ENCODE peak calls at places on chromosome 20, in nine cellular contexts. One of them, this sample, is unnamed.

GRCh38 chr20:62792182-62792939 is 3.9 kb upstream of the MRGBP start:
- DNase-seq in OCI-LY7: no peak
- DNase-seq in right lobe of liver: no peak
- DNase-seq in NCI-H510A treated with DMSO at 0.1 percent for 48 hours: no peak
- DNase-seq in hypothalamus: no peak
- DNase-seq in MV-4-11: no peak
- DNase-seq in endothelial cell of umbilical vein: no peak
- DNase-seq in NCI-H2081 treated with DMSO at 0.1 percent for 48 hours: no peak
- DNase-seq in NCI-H1092 treated with DMSO at 0.1 percent for 48 hours: no peak
- DNase-seq in this sample: no peak

GRCh38 chr20:50129662-50130345 is 16.9 kb upstream of the UBE2V1 start:
- DNase-seq in NCI-H510A treated with DMSO at 0.1 percent for 48 hours: no peak
- DNase-seq in NCI-H2081 treated with DMSO at 0.1 percent for 48 hours: no peak
- DNase-seq in OCI-LY7: no peak
- DNase-seq in NCI-H1092 treated with DMSO at 0.1 percent for 48 hours: no peak
- DNase-seq in right lobe of liver: no peak
- DNase-seq in endothelial cell of umbilical vein: no peak
- DNase-seq in MV-4-11: no peak
- DNase-seq in hypothalamus: no peak
- DNase-seq in this sample: no peak

GRCh38 chr20:62368629-62369507 is 1.8 kb upstream of the LAMA5 start:
- DNase-seq in NCI-H2081 treated with DMSO at 0.1 percent for 48 hours: no peak
- DNase-seq in MV-4-11: no peak
- DNase-seq in NCI-H510A treated with DMSO at 0.1 percent for 48 hours: peak; percentile 60
- DNase-seq in NCI-H1092 treated with DMSO at 0.1 percent for 48 hours: no peak
- DNase-seq in hypothalamus: no peak
- DNase-seq in OCI-LY7: no peak
- DNase-seq in right lobe of liver: peak; percentile 86
- DNase-seq in endothelial cell of umbilical vein: peak; percentile 50
- DNase-seq in this sample: peak; percentile 50

GRCh38 chr20:973785-974194 is 28.3 kb downstream of the RSPO4 start:
- DNase-seq in NCI-H510A treated with DMSO at 0.1 percent for 48 hours: no peak
- DNase-seq in NCI-H1092 treated with DMSO at 0.1 percent for 48 hours: peak; percentile 54
- DNase-seq in MV-4-11: peak; percentile 82
- DNase-seq in OCI-LY7: peak; percentile 66
- DNase-seq in right lobe of liver: no peak
- DNase-seq in NCI-H2081 treated with DMSO at 0.1 percent for 48 hours: no peak
- DNase-seq in endothelial cell of umbilical vein: no peak
- DNase-seq in hypothalamus: no peak
- DNase-seq in this sample: peak; percentile 22

GRCh38 chr20:884983-885952 is 30.9 kb downstream of the ANGPT4 start:
- DNase-seq in NCI-H510A treated with DMSO at 0.1 percent for 48 hours: no peak
- DNase-seq in hypothalamus: no peak
- DNase-seq in NCI-H2081 treated with DMSO at 0.1 percent for 48 hours: no peak
- DNase-seq in right lobe of liver: no peak
- DNase-seq in endothelial cell of umbilical vein: peak; percentile 19
- DNase-seq in OCI-LY7: no peak
- DNase-seq in MV-4-11: peak; percentile 6
- DNase-seq in NCI-H1092 treated with DMSO at 0.1 percent for 48 hours: peak; percentile 80
- DNase-seq in this sample: no peak

GRCh38 chr20:38094373-38094775 is 60.8 kb downstream of the RPRD1B start:
- DNase-seq in OCI-LY7: peak; percentile 76
- DNase-seq in MV-4-11: peak; percentile 81
- DNase-seq in right lobe of liver: no peak
- DNase-seq in endothelial cell of umbilical vein: peak; percentile 72
- DNase-seq in NCI-H2081 treated with DMSO at 0.1 percent for 48 hours: no peak
- DNase-seq in NCI-H1092 treated with DMSO at 0.1 percent for 48 hours: no peak
- DNase-seq in hypothalamus: no peak
- DNase-seq in NCI-H510A treated with DMSO at 0.1 percent for 48 hours: no peak
- DNase-seq in this sample: no peak

GRCh38 chr20:61259741-61260140 is 7.7 kb downstream of the CDH4 start:
- DNase-seq in endothelial cell of umbilical vein: no peak
- DNase-seq in NCI-H1092 treated with DMSO at 0.1 percent for 48 hours: no peak
- DNase-seq in NCI-H2081 treated with DMSO at 0.1 percent for 48 hours: no peak
- DNase-seq in OCI-LY7: no peak
- DNase-seq in MV-4-11: no peak
- DNase-seq in right lobe of liver: no peak
- DNase-seq in NCI-H510A treated with DMSO at 0.1 percent for 48 hours: no peak
- DNase-seq in hypothalamus: no peak
- DNase-seq in this sample: no peak

GRCh38 chr20:43925215-43925614 is 10.6 kb downstream of the TOX2 start:
- DNase-seq in endothelial cell of umbilical vein: no peak
- DNase-seq in hypothalamus: no peak
- DNase-seq in right lobe of liver: no peak
- DNase-seq in OCI-LY7: no peak
- DNase-seq in NCI-H1092 treated with DMSO at 0.1 percent for 48 hours: no peak
- DNase-seq in MV-4-11: no peak
- DNase-seq in NCI-H2081 treated with DMSO at 0.1 percent for 48 hours: no peak
- DNase-seq in NCI-H510A treated with DMSO at 0.1 percent for 48 hours: no peak
- DNase-seq in this sample: no peak

GRCh38 chr20:32538526-32538918 is 46.6 kb downstream of the NOL4L start:
- DNase-seq in right lobe of liver: no peak
- DNase-seq in OCI-LY7: no peak
- DNase-seq in NCI-H1092 treated with DMSO at 0.1 percent for 48 hours: no peak
- DNase-seq in MV-4-11: no peak
- DNase-seq in NCI-H510A treated with DMSO at 0.1 percent for 48 hours: no peak
- DNase-seq in hypothalamus: no peak
- DNase-seq in NCI-H2081 treated with DMSO at 0.1 percent for 48 hours: no peak
- DNase-seq in endothelial cell of umbilical vein: no peak
- DNase-seq in this sample: no peak

GRCh38 chr20:2688041-2688591 is 4.5 kb upstream of the EBF4 start:
- DNase-seq in NCI-H1092 treated with DMSO at 0.1 percent for 48 hours: peak; percentile 49
- DNase-seq in endothelial cell of umbilical vein: peak; percentile 49
- DNase-seq in NCI-H510A treated with DMSO at 0.1 percent for 48 hours: peak; percentile 80
- DNase-seq in OCI-LY7: peak; percentile 49
- DNase-seq in right lobe of liver: no peak
- DNase-seq in MV-4-11: peak; percentile 82
- DNase-seq in hypothalamus: no peak
- DNase-seq in NCI-H2081 treated with DMSO at 0.1 percent for 48 hours: no peak
- DNase-seq in this sample: peak; percentile 33

GRCh38 chr20:10483691-10484090 is 48.6 kb downstream of the SLX4IP start:
- DNase-seq in endothelial cell of umbilical vein: peak; percentile 84
- DNase-seq in NCI-H2081 treated with DMSO at 0.1 percent for 48 hours: no peak
- DNase-seq in OCI-LY7: no peak
- DNase-seq in NCI-H510A treated with DMSO at 0.1 percent for 48 hours: no peak
- DNase-seq in MV-4-11: no peak
- DNase-seq in hypothalamus: no peak
- DNase-seq in NCI-H1092 treated with DMSO at 0.1 percent for 48 hours: no peak
- DNase-seq in right lobe of liver: no peak
- DNase-seq in this sample: no peak

GRCh38 chr20:57698191-57698866 is 11.5 kb downstream of the PMEPA1 start:
- DNase-seq in NCI-H2081 treated with DMSO at 0.1 percent for 48 hours: no peak
- DNase-seq in NCI-H510A treated with DMSO at 0.1 percent for 48 hours: no peak
- DNase-seq in NCI-H1092 treated with DMSO at 0.1 percent for 48 hours: no peak
- DNase-seq in endothelial cell of umbilical vein: peak; percentile 99
- DNase-seq in hypothalamus: no peak
- DNase-seq in right lobe of liver: no peak
- DNase-seq in OCI-LY7: no peak
- DNase-seq in MV-4-11: peak; percentile 95
- DNase-seq in this sample: no peak

GRCh38 chr20:24479595-24479994 is 10.2 kb downstream of the SYNDIG1 start:
- DNase-seq in MV-4-11: no peak
- DNase-seq in OCI-LY7: no peak
- DNase-seq in hypothalamus: no peak
- DNase-seq in NCI-H2081 treated with DMSO at 0.1 percent for 48 hours: no peak
- DNase-seq in NCI-H510A treated with DMSO at 0.1 percent for 48 hours: no peak
- DNase-seq in NCI-H1092 treated with DMSO at 0.1 percent for 48 hours: no peak
- DNase-seq in right lobe of liver: no peak
- DNase-seq in endothelial cell of umbilical vein: no peak
- DNase-seq in this sample: no peak

GRCh38 chr20:25195962-25196700 is 619 bp downstream of the ENTPD6 start:
- DNase-seq in hypothalamus: no peak
- DNase-seq in MV-4-11: no peak
- DNase-seq in endothelial cell of umbilical vein: no peak
- DNase-seq in NCI-H1092 treated with DMSO at 0.1 percent for 48 hours: no peak
- DNase-seq in OCI-LY7: no peak
- DNase-seq in right lobe of liver: no peak
- DNase-seq in NCI-H510A treated with DMSO at 0.1 percent for 48 hours: peak; percentile 76
- DNase-seq in NCI-H2081 treated with DMSO at 0.1 percent for 48 hours: no peak
- DNase-seq in this sample: peak; percentile 83

GRCh38 chr20:43583982-43584432 is 6.7 kb upstream of the IFT52 start:
- DNase-seq in MV-4-11: peak; percentile 99
- DNase-seq in NCI-H1092 treated with DMSO at 0.1 percent for 48 hours: no peak
- DNase-seq in right lobe of liver: peak; percentile 88
- DNase-seq in NCI-H510A treated with DMSO at 0.1 percent for 48 hours: peak; percentile 34
- DNase-seq in NCI-H2081 treated with DMSO at 0.1 percent for 48 hours: no peak
- DNase-seq in endothelial cell of umbilical vein: no peak
- DNase-seq in OCI-LY7: no peak
- DNase-seq in hypothalamus: peak; percentile 61
- DNase-seq in this sample: no peak

GRCh38 chr20:31837896-31838397 is 7.5 kb downstream of the FOXS1 start:
- DNase-seq in NCI-H1092 treated with DMSO at 0.1 percent for 48 hours: no peak
- DNase-seq in right lobe of liver: no peak
- DNase-seq in NCI-H510A treated with DMSO at 0.1 percent for 48 hours: no peak
- DNase-seq in hypothalamus: no peak
- DNase-seq in OCI-LY7: no peak
- DNase-seq in MV-4-11: peak; percentile 81
- DNase-seq in NCI-H2081 treated with DMSO at 0.1 percent for 48 hours: no peak
- DNase-seq in endothelial cell of umbilical vein: peak; percentile 58
- DNase-seq in this sample: no peak

GRCh38 chr20:330233-331149 is 5.1 kb downstream of the SOX12 start:
- DNase-seq in endothelial cell of umbilical vein: peak; percentile 65
- DNase-seq in NCI-H1092 treated with DMSO at 0.1 percent for 48 hours: peak; percentile 51
- DNase-seq in right lobe of liver: no peak
- DNase-seq in MV-4-11: peak; percentile 87
- DNase-seq in NCI-H510A treated with DMSO at 0.1 percent for 48 hours: peak; percentile 66
- DNase-seq in hypothalamus: no peak
- DNase-seq in OCI-LY7: peak; percentile 86
- DNase-seq in NCI-H2081 treated with DMSO at 0.1 percent for 48 hours: no peak
- DNase-seq in this sample: peak; percentile 83

GRCh38 chr20:2822073-2822472 is 5.9 kb downstream of the TMEM239 start:
- DNase-seq in NCI-H1092 treated with DMSO at 0.1 percent for 48 hours: no peak
- DNase-seq in right lobe of liver: no peak
- DNase-seq in endothelial cell of umbilical vein: no peak
- DNase-seq in hypothalamus: no peak
- DNase-seq in OCI-LY7: no peak
- DNase-seq in MV-4-11: no peak
- DNase-seq in NCI-H2081 treated with DMSO at 0.1 percent for 48 hours: no peak
- DNase-seq in NCI-H510A treated with DMSO at 0.1 percent for 48 hours: no peak
- DNase-seq in this sample: no peak

GRCh38 chr20:37430778-37431460 is 85.0 kb downstream of the SRC start:
- DNase-seq in NCI-H1092 treated with DMSO at 0.1 percent for 48 hours: no peak
- DNase-seq in right lobe of liver: no peak
- DNase-seq in NCI-H510A treated with DMSO at 0.1 percent for 48 hours: no peak
- DNase-seq in MV-4-11: no peak
- DNase-seq in OCI-LY7: no peak
- DNase-seq in NCI-H2081 treated with DMSO at 0.1 percent for 48 hours: no peak
- DNase-seq in endothelial cell of umbilical vein: no peak
- DNase-seq in hypothalamus: no peak
- DNase-seq in this sample: peak; percentile 33

GRCh38 chr20:600736-601135 is 9.4 kb downstream of the TCF15 start:
- DNase-seq in NCI-H1092 treated with DMSO at 0.1 percent for 48 hours: no peak
- DNase-seq in MV-4-11: no peak
- DNase-seq in hypothalamus: no peak
- DNase-seq in NCI-H2081 treated with DMSO at 0.1 percent for 48 hours: no peak
- DNase-seq in OCI-LY7: no peak
- DNase-seq in right lobe of liver: no peak
- DNase-seq in endothelial cell of umbilical vein: no peak
- DNase-seq in NCI-H510A treated with DMSO at 0.1 percent for 48 hours: no peak
- DNase-seq in this sample: no peak

GRCh38 chr20:7855545-7855944 is 84.7 kb downstream of the HAO1 start:
- DNase-seq in NCI-H510A treated with DMSO at 0.1 percent for 48 hours: no peak
- DNase-seq in OCI-LY7: no peak
- DNase-seq in MV-4-11: no peak
- DNase-seq in endothelial cell of umbilical vein: no peak
- DNase-seq in NCI-H2081 treated with DMSO at 0.1 percent for 48 hours: no peak
- DNase-seq in hypothalamus: no peak
- DNase-seq in right lobe of liver: no peak
- DNase-seq in NCI-H1092 treated with DMSO at 0.1 percent for 48 hours: no peak
- DNase-seq in this sample: peak; percentile 26

GRCh38 chr20:9838035-9838377 is 870 bp downstream of the PAK5 start:
- DNase-seq in NCI-H1092 treated with DMSO at 0.1 percent for 48 hours: peak; percentile 83
- DNase-seq in endothelial cell of umbilical vein: no peak
- DNase-seq in MV-4-11: peak; percentile 48
- DNase-seq in NCI-H2081 treated with DMSO at 0.1 percent for 48 hours: no peak
- DNase-seq in NCI-H510A treated with DMSO at 0.1 percent for 48 hours: peak; percentile 83
- DNase-seq in OCI-LY7: no peak
- DNase-seq in hypothalamus: no peak
- DNase-seq in right lobe of liver: no peak
- DNase-seq in this sample: peak; percentile 92

GRCh38 chr20:58375796-58376195 is 13.2 kb upstream of the VAPB start:
- DNase-seq in OCI-LY7: no peak
- DNase-seq in endothelial cell of umbilical vein: no peak
- DNase-seq in MV-4-11: no peak
- DNase-seq in NCI-H1092 treated with DMSO at 0.1 percent for 48 hours: no peak
- DNase-seq in NCI-H510A treated with DMSO at 0.1 percent for 48 hours: no peak
- DNase-seq in hypothalamus: no peak
- DNase-seq in right lobe of liver: no peak
- DNase-seq in NCI-H2081 treated with DMSO at 0.1 percent for 48 hours: no peak
- DNase-seq in this sample: no peak

GRCh38 chr20:20225325-20225724 is 142.6 kb upstream of the INSM1 start:
- DNase-seq in NCI-H1092 treated with DMSO at 0.1 percent for 48 hours: peak; percentile 92
- DNase-seq in right lobe of liver: no peak
- DNase-seq in NCI-H510A treated with DMSO at 0.1 percent for 48 hours: peak; percentile 97
- DNase-seq in hypothalamus: no peak
- DNase-seq in NCI-H2081 treated with DMSO at 0.1 percent for 48 hours: peak; percentile 77
- DNase-seq in OCI-LY7: no peak
- DNase-seq in MV-4-11: no peak
- DNase-seq in endothelial cell of umbilical vein: no peak
- DNase-seq in this sample: peak; percentile 95

GRCh38 chr20:63626424-63627128 is at the start of gene GMEB2:
- DNase-seq in endothelial cell of umbilical vein: no peak
- DNase-seq in hypothalamus: peak; percentile 70
- DNase-seq in NCI-H2081 treated with DMSO at 0.1 percent for 48 hours: no peak
- DNase-seq in OCI-LY7: peak; percentile 87
- DNase-seq in NCI-H1092 treated with DMSO at 0.1 percent for 48 hours: peak; percentile 88
- DNase-seq in right lobe of liver: peak; percentile 81
- DNase-seq in NCI-H510A treated with DMSO at 0.1 percent for 48 hours: peak; percentile 52
- DNase-seq in MV-4-11: peak; percentile 61
- DNase-seq in this sample: peak; percentile 92

GRCh38 chr20:10322073-10323012 is 103.7 kb downstream of the SNAP25 start:
- DNase-seq in NCI-H510A treated with DMSO at 0.1 percent for 48 hours: no peak
- DNase-seq in right lobe of liver: no peak
- DNase-seq in MV-4-11: no peak
- DNase-seq in OCI-LY7: no peak
- DNase-seq in NCI-H1092 treated with DMSO at 0.1 percent for 48 hours: peak; percentile 34
- DNase-seq in endothelial cell of umbilical vein: no peak
- DNase-seq in NCI-H2081 treated with DMSO at 0.1 percent for 48 hours: no peak
- DNase-seq in hypothalamus: no peak
- DNase-seq in this sample: peak; percentile 35

GRCh38 chr20:46483879-46484278 is 29.5 kb downstream of the ZNF334 start:
- DNase-seq in NCI-H510A treated with DMSO at 0.1 percent for 48 hours: no peak
- DNase-seq in hypothalamus: no peak
- DNase-seq in MV-4-11: no peak
- DNase-seq in right lobe of liver: no peak
- DNase-seq in NCI-H2081 treated with DMSO at 0.1 percent for 48 hours: no peak
- DNase-seq in NCI-H1092 treated with DMSO at 0.1 percent for 48 hours: no peak
- DNase-seq in OCI-LY7: no peak
- DNase-seq in endothelial cell of umbilical vein: no peak
- DNase-seq in this sample: no peak

GRCh38 chr20:4966826-4967751 is 34.2 kb downstream of the SLC23A2 start:
- DNase-seq in OCI-LY7: no peak
- DNase-seq in NCI-H2081 treated with DMSO at 0.1 percent for 48 hours: no peak
- DNase-seq in hypothalamus: no peak
- DNase-seq in NCI-H510A treated with DMSO at 0.1 percent for 48 hours: peak; percentile 14
- DNase-seq in endothelial cell of umbilical vein: peak; percentile 34
- DNase-seq in NCI-H1092 treated with DMSO at 0.1 percent for 48 hours: no peak
- DNase-seq in MV-4-11: no peak
- DNase-seq in right lobe of liver: no peak
- DNase-seq in this sample: peak; percentile 79

GRCh38 chr20:6698056-6698455 is 69.4 kb upstream of the BMP2 start:
- DNase-seq in right lobe of liver: peak; percentile 53
- DNase-seq in MV-4-11: no peak
- DNase-seq in NCI-H2081 treated with DMSO at 0.1 percent for 48 hours: no peak
- DNase-seq in NCI-H1092 treated with DMSO at 0.1 percent for 48 hours: no peak
- DNase-seq in OCI-LY7: no peak
- DNase-seq in NCI-H510A treated with DMSO at 0.1 percent for 48 hours: peak; percentile 52
- DNase-seq in endothelial cell of umbilical vein: no peak
- DNase-seq in hypothalamus: no peak
- DNase-seq in this sample: no peak

GRCh38 chr20:18705906-18706305 is 107.7 kb upstream of the SCP2D1 start:
- DNase-seq in endothelial cell of umbilical vein: no peak
- DNase-seq in MV-4-11: no peak
- DNase-seq in OCI-LY7: no peak
- DNase-seq in NCI-H510A treated with DMSO at 0.1 percent for 48 hours: no peak
- DNase-seq in NCI-H1092 treated with DMSO at 0.1 percent for 48 hours: peak; percentile 50
- DNase-seq in hypothalamus: no peak
- DNase-seq in NCI-H2081 treated with DMSO at 0.1 percent for 48 hours: no peak
- DNase-seq in right lobe of liver: no peak
- DNase-seq in this sample: no peak

GRCh38 chr20:50187403-50188051 is 3.1 kb upstream of the CEBPB start:
- DNase-seq in OCI-LY7: no peak
- DNase-seq in NCI-H510A treated with DMSO at 0.1 percent for 48 hours: no peak
- DNase-seq in NCI-H1092 treated with DMSO at 0.1 percent for 48 hours: no peak
- DNase-seq in endothelial cell of umbilical vein: no peak
- DNase-seq in hypothalamus: no peak
- DNase-seq in NCI-H2081 treated with DMSO at 0.1 percent for 48 hours: no peak
- DNase-seq in right lobe of liver: peak; percentile 87
- DNase-seq in MV-4-11: peak; percentile 62
- DNase-seq in this sample: no peak

This sample was measured in NCI-H1417.